ENCODE peak calls at places on chromosome 7, in six cellular contexts. K, V, X, Q, C and D are unnamed samples.

GRCh38 chr7:132430863-132431822 is 145.1 kb downstream of the PLXNA4 start:
- DNase-seq in X (peak; percentile 72), Q (no peak), V (no peak), C (peak; percentile 24), K (peak; percentile 97), D (no peak)

GRCh38 chr7:48158404-48158803 is 12.9 kb upstream of the ABCA13 start:
- DNase-seq in Q (no peak), C (no peak), K (no peak), V (no peak), X (peak; percentile 73), D (no peak)

GRCh38 chr7:48299580-48300169 is 128.4 kb downstream of the ABCA13 start:
- DNase-seq in Q (peak; percentile 62), C (no peak), K (peak; percentile 80), V (no peak), X (peak; percentile 80), D (peak; percentile 80)

GRCh38 chr7:47266131-47266706 is 315.7 kb downstream of the TNS3 start:
- DNase-seq in Q (peak; percentile 67), K (peak; percentile 83), C (no peak), V (peak; percentile 74), X (peak; percentile 68), D (peak; percentile 47)

GRCh38 chr7:132450188-132450587 is 126.1 kb downstream of the PLXNA4 start:
- DNase-seq in V (no peak), K (no peak), X (no peak), Q (no peak), C (no peak), D (no peak)

GRCh38 chr7:95649546-95649945 is 53.2 kb upstream of the PDK4 start:
- DNase-seq in X (no peak), K (no peak), V (no peak), C (no peak), Q (no peak), D (no peak)

GRCh38 chr7:71521506-71521905 is 389.6 kb downstream of the GALNT17 start:
- DNase-seq in C (no peak), K (no peak), X (no peak), Q (no peak), V (peak; percentile 61), D (no peak)

GRCh38 chr7:158638001-158638400 is 50.4 kb upstream of the PTPRN2 start:
- DNase-seq in C (no peak), K (peak; percentile 30), Q (no peak), V (no peak), X (no peak), D (no peak)

GRCh38 chr7:74242122-74242443 is 12.1 kb downstream of the RFC2 start:
- DNase-seq in K (no peak), Q (no peak), C (no peak), X (no peak), V (no peak), D (no peak)

GRCh38 chr7:101990811-101991418 is 173.5 kb downstream of the CUX1 start:
- DNase-seq in Q (peak; percentile 100), C (no peak), V (no peak), K (no peak), X (no peak), D (no peak)

GRCh38 chr7:129436335-129436923 is 2.2 kb downstream of the STRIP2 start:
- DNase-seq in V (no peak), K (no peak), Q (no peak), C (no peak), X (no peak), D (no peak)

GRCh38 chr7:20408467-20408826 is 77.7 kb downstream of the ITGB8 start:
- DNase-seq in X (peak; percentile 19), Q (no peak), V (no peak), C (no peak), K (peak; percentile 85), D (no peak)

GRCh38 chr7:46811529-46811928 is 770.4 kb downstream of the TNS3 start:
- DNase-seq in V (no peak), Q (no peak), C (no peak), X (peak; percentile 97), K (peak; percentile 86), D (peak; percentile 33)

GRCh38 chr7:149552778-149553177 is 55.2 kb upstream of the ZNF746 start:
- DNase-seq in X (no peak), C (no peak), K (no peak), V (no peak), Q (no peak), D (no peak)
- H3K36me3 ChIP-seq in X (peaks cover 47% of the 10 kb centered on the region), C (peaks cover 42% of the 10 kb centered on the region), K (peaks cover 38% of the 10 kb centered on the region), V (peaks cover 71% of the 10 kb centered on the region), Q (peaks cover 71% of the 10 kb centered on the region), D (peaks cover 21% of the 10 kb centered on the region)

DNA sequence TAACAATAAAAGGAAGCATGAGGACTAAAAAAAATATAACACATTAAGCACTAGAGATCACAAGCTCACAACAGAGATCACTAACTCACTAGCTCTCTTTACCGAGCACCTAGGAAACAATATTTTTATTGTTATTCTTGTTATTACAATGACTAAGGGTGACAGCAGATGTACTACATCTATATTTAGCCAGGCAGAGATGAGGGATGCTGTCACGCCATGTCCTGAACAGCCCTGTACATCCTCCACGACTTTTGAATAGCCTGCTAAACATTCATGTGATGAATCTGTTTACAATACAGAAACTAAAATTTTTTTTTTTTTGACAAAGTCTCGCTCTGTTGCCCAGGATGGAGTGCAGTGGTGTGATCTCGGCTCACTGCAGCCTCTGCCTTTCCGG is 22.7 kb downstream of the FAM133B start:
- DNase-seq in Q (no peak), K (no peak), C (no peak), X (peak; percentile 59), V (no peak), D (no peak)
- H3K36me3 ChIP-seq in Q (peaks cover 87% of the 10 kb centered on the region), K (peaks cover 50% of the 10 kb centered on the region), C (peaks cover 53% of the 10 kb centered on the region), X (peaks cover 14% of the 10 kb centered on the region), V (peaks cover 99% of the 10 kb centered on the region), D (peaks cover 12% of the 10 kb centered on the region)

GRCh38 chr7:1975179-1975578 is 257.6 kb downstream of the MAD1L1 start:
- DNase-seq in K (no peak), Q (no peak), X (no peak), V (peak; percentile 42), C (no peak), D (no peak)
- H3K36me3 ChIP-seq in K (no peaks in the 10 kb centered on the region), Q (peaks cover 27% of the 10 kb centered on the region), X (peaks cover 13% of the 10 kb centered on the region), V (peaks cover 7% of the 10 kb centered on the region), C (no peaks in the 10 kb centered on the region), D (peaks cover 66% of the 10 kb centered on the region)

GRCh38 chr7:55307123-55307916 is 57.8 kb upstream of the LANCL2 start:
- DNase-seq in Q (no peak), K (peak; percentile 28), X (peak; percentile 12), C (no peak), V (no peak), D (no peak)
- H3K36me3 ChIP-seq in Q (no peaks in the 10 kb centered on the region), K (no peaks in the 10 kb centered on the region), X (no peaks in the 10 kb centered on the region), C (no peaks in the 10 kb centered on the region), V (no peaks in the 10 kb centered on the region), D (no peaks in the 10 kb centered on the region)

GRCh38 chr7:99403764-99404163 is 4.6 kb downstream of the PDAP1 start:
- DNase-seq in V (no peak), Q (no peak), X (no peak), K (no peak), C (no peak), D (no peak)
- H3K36me3 ChIP-seq in V (peaks cover 65% of the 10 kb centered on the region), Q (peaks cover 68% of the 10 kb centered on the region), X (peaks cover 48% of the 10 kb centered on the region), K (peaks cover 28% of the 10 kb centered on the region), C (peaks cover 48% of the 10 kb centered on the region), D (no peaks in the 10 kb centered on the region)